ENCODE peak calls at places on chromosome 16, in nine cellular contexts. One of them, this sample, is unnamed.

GRCh38 chr16:17384473-17384872 is 86.3 kb downstream of the XYLT1 start:
- DNase-seq in endothelial cell of umbilical vein: no peak
- DNase-seq in colonic mucosa: no peak
- DNase-seq in foreskin fibroblast: no peak
- DNase-seq in natural killer cell: no peak
- DNase-seq in fibroblast of mammary gland: no peak
- DNase-seq in heart right ventricle: no peak
- DNase-seq in heart left ventricle: no peak
- DNase-seq in SK-N-SH: no peak
- DNase-seq in this sample: no peak

GRCh38 chr16:89958068-89958467 is 9.5 kb downstream of the DEF8 start:
- DNase-seq in endothelial cell of umbilical vein: peak
- DNase-seq in natural killer cell: no peak
- DNase-seq in heart right ventricle: peak
- DNase-seq in fibroblast of mammary gland: peak
- DNase-seq in foreskin fibroblast: no peak
- DNase-seq in colonic mucosa: no peak
- DNase-seq in heart left ventricle: peak
- DNase-seq in SK-N-SH: peak
- DNase-seq in this sample: no peak

GRCh38 chr16:85134076-85134793 is 22.0 kb upstream of the CIBAR2 start:
- DNase-seq in heart right ventricle: no peak
- DNase-seq in endothelial cell of umbilical vein: no peak
- DNase-seq in SK-N-SH: no peak
- DNase-seq in foreskin fibroblast: no peak
- DNase-seq in fibroblast of mammary gland: no peak
- DNase-seq in heart left ventricle: no peak
- DNase-seq in colonic mucosa: no peak
- DNase-seq in natural killer cell: no peak
- DNase-seq in this sample: no peak

GRCh38 chr16:180101-180920 is at the start of gene HBQ1:
- DNase-seq in foreskin fibroblast: no peak
- DNase-seq in natural killer cell: peak
- DNase-seq in heart right ventricle: peak
- DNase-seq in endothelial cell of umbilical vein: peak
- DNase-seq in fibroblast of mammary gland: no peak
- DNase-seq in colonic mucosa: no peak
- DNase-seq in heart left ventricle: no peak
- DNase-seq in SK-N-SH: peak
- DNase-seq in this sample: peak

GRCh38 chr16:81861503-81861902 is 82.4 kb downstream of the PLCG2 start:
- DNase-seq in fibroblast of mammary gland: no peak
- DNase-seq in natural killer cell: no peak
- DNase-seq in heart left ventricle: no peak
- DNase-seq in foreskin fibroblast: no peak
- DNase-seq in heart right ventricle: no peak
- DNase-seq in SK-N-SH: no peak
- DNase-seq in colonic mucosa: no peak
- DNase-seq in endothelial cell of umbilical vein: no peak
- DNase-seq in this sample: no peak

GRCh38 chr16:90018297-90019200 is 707 bp downstream of the DBNDD1 start:
- DNase-seq in endothelial cell of umbilical vein: peak
- DNase-seq in fibroblast of mammary gland: no peak
- DNase-seq in SK-N-SH: peak
- DNase-seq in colonic mucosa: no peak
- DNase-seq in natural killer cell: no peak
- DNase-seq in heart left ventricle: no peak
- DNase-seq in heart right ventricle: no peak
- DNase-seq in foreskin fibroblast: no peak
- DNase-seq in this sample: no peak

GRCh38 chr16:4664538-4665418 is 28.6 kb upstream of the NUDT16L1 start:
- DNase-seq in foreskin fibroblast: no peak
- DNase-seq in colonic mucosa: peak
- DNase-seq in fibroblast of mammary gland: peak
- DNase-seq in SK-N-SH: no peak
- DNase-seq in heart left ventricle: no peak
- DNase-seq in endothelial cell of umbilical vein: no peak
- DNase-seq in heart right ventricle: no peak
- DNase-seq in natural killer cell: peak
- DNase-seq in this sample: no peak

GRCh38 chr16:4053663-4054479 is 62.4 kb downstream of the ADCY9 start:
- DNase-seq in heart left ventricle: no peak
- DNase-seq in SK-N-SH: no peak
- DNase-seq in foreskin fibroblast: peak
- DNase-seq in natural killer cell: no peak
- DNase-seq in heart right ventricle: peak
- DNase-seq in endothelial cell of umbilical vein: peak
- DNase-seq in colonic mucosa: peak
- DNase-seq in fibroblast of mammary gland: peak
- DNase-seq in this sample: no peak

GRCh38 chr16:30902070-30902972 is 5.9 kb downstream of the CTF1 start:
- DNase-seq in heart left ventricle: peak
- DNase-seq in colonic mucosa: peak
- DNase-seq in heart right ventricle: peak
- DNase-seq in SK-N-SH: peak
- DNase-seq in endothelial cell of umbilical vein: peak
- DNase-seq in natural killer cell: peak
- DNase-seq in foreskin fibroblast: peak
- DNase-seq in fibroblast of mammary gland: peak
- DNase-seq in this sample: peak

GRCh38 chr16:55008836-55009510 is 78.3 kb downstream of the IRX5 start:
- DNase-seq in heart left ventricle: no peak
- DNase-seq in SK-N-SH: no peak
- DNase-seq in natural killer cell: no peak
- DNase-seq in foreskin fibroblast: no peak
- DNase-seq in heart right ventricle: no peak
- DNase-seq in fibroblast of mammary gland: no peak
- DNase-seq in colonic mucosa: no peak
- DNase-seq in endothelial cell of umbilical vein: no peak
- DNase-seq in this sample: no peak

GRCh38 chr16:11232852-11233726 is 22.9 kb downstream of the SOCS1 start:
- DNase-seq in heart right ventricle: peak
- DNase-seq in colonic mucosa: peak
- DNase-seq in endothelial cell of umbilical vein: no peak
- DNase-seq in foreskin fibroblast: no peak
- DNase-seq in fibroblast of mammary gland: no peak
- DNase-seq in SK-N-SH: no peak
- DNase-seq in natural killer cell: peak
- DNase-seq in heart left ventricle: peak
- DNase-seq in this sample: peak

GRCh38 chr16:48930951-48931553 is 321.1 kb upstream of the N4BP1 start:
- DNase-seq in heart right ventricle: no peak
- DNase-seq in fibroblast of mammary gland: no peak
- DNase-seq in heart left ventricle: no peak
- DNase-seq in colonic mucosa: no peak
- DNase-seq in natural killer cell: no peak
- DNase-seq in SK-N-SH: no peak
- DNase-seq in foreskin fibroblast: no peak
- DNase-seq in endothelial cell of umbilical vein: no peak
- DNase-seq in this sample: no peak

GRCh38 chr16:68707341-68708152 is 29.5 kb upstream of the CDH1 start:
- DNase-seq in foreskin fibroblast: no peak
- DNase-seq in colonic mucosa: peak
- DNase-seq in SK-N-SH: no peak
- DNase-seq in heart right ventricle: peak
- DNase-seq in heart left ventricle: no peak
- DNase-seq in endothelial cell of umbilical vein: no peak
- DNase-seq in natural killer cell: no peak
- DNase-seq in fibroblast of mammary gland: no peak
- DNase-seq in this sample: no peak

GRCh38 chr16:11627292-11627663 is 40.6 kb upstream of the LITAF start:
- DNase-seq in heart left ventricle: no peak
- DNase-seq in colonic mucosa: no peak
- DNase-seq in heart right ventricle: no peak
- DNase-seq in natural killer cell: no peak
- DNase-seq in endothelial cell of umbilical vein: no peak
- DNase-seq in SK-N-SH: no peak
- DNase-seq in foreskin fibroblast: no peak
- DNase-seq in fibroblast of mammary gland: no peak
- DNase-seq in this sample: no peak

DNA sequence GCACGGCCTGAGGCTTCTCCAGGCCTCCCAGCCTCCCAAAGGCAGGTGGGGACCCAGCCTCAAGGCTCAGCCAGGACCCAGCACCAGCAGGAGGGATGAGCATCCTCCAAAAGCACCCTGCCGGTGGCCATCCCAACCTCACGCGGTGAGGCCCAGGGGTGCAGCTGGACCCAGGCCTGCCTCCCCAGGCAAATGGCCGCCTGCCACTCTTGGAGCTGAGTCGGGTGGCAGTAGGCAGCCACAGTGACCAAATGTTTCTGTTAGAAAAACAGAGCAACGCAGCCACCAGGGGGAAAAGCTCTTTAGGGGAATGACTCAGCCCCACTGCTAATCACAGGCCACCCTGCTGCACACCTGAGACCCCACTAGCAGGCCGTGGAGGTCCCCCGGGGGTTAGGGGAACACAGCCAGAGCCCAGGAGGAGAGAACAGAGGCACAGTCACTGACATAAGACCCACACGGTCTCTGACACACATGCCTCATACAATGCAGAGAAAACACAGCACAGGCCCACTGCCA is 12.5 kb downstream of the BCAR1 start:
- DNase-seq in SK-N-SH: peak
- DNase-seq in natural killer cell: no peak
- DNase-seq in heart right ventricle: no peak
- DNase-seq in colonic mucosa: no peak
- DNase-seq in fibroblast of mammary gland: peak
- DNase-seq in heart left ventricle: no peak
- DNase-seq in foreskin fibroblast: no peak
- DNase-seq in endothelial cell of umbilical vein: no peak
- DNase-seq in this sample: no peak
- TF ChIP-seq CTCF in SK-N-SH: peak
- TF ChIP-seq CTCF in natural killer cell: no peak
- TF ChIP-seq CTCF in heart right ventricle: peak
- TF ChIP-seq CTCF in colonic mucosa: no peak
- TF ChIP-seq CTCF in fibroblast of mammary gland: no peak
- TF ChIP-seq CTCF in heart left ventricle: no peak
- TF ChIP-seq CTCF in foreskin fibroblast: peak
- TF ChIP-seq CTCF in endothelial cell of umbilical vein: peak
- TF ChIP-seq CTCF in this sample: no peak

DNA sequence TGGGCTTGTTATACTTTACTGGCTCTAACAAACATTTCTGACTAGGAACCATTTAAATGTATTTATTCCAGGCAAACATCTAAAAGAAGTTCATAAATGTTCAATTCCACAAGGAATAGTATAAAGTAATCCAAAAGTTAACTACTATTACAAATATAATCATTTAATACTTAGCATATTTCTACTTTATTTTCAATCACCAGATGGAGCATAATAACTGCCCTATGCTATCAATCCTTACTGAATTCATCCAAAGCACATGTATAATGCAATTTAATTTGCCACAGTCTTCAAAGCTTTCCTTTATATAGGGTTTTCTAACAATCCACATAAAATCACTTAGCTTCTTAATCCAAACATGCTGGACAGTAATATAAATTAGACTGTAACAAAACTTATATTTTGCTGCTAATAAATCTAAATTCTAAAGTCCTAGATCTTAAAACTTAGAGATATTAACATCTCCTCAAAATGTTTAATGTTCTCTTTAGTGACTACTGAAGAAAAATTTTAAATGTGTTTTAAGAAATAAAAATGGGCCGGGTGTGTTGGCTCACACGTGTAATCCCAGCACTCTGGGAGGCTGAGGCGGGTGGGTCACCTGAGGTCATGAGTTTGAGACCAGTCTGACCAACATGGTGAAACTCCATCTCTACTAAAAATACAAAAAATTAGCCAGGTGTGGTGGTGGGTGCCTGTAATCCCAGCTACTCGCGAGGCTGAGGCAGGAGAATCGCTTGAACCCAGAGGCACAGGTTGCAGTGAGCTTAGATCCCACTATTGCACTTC is 5.9 kb downstream of the MEIOB start:
- DNase-seq in fibroblast of mammary gland: no peak
- DNase-seq in heart left ventricle: no peak
- DNase-seq in colonic mucosa: no peak
- DNase-seq in heart right ventricle: no peak
- DNase-seq in foreskin fibroblast: no peak
- DNase-seq in SK-N-SH: no peak
- DNase-seq in endothelial cell of umbilical vein: no peak
- DNase-seq in natural killer cell: no peak
- DNase-seq in this sample: no peak
- TF ChIP-seq CTCF in fibroblast of mammary gland: no peak
- TF ChIP-seq CTCF in heart left ventricle: no peak
- TF ChIP-seq CTCF in colonic mucosa: no peak
- TF ChIP-seq CTCF in heart right ventricle: no peak
- TF ChIP-seq CTCF in foreskin fibroblast: no peak
- TF ChIP-seq CTCF in SK-N-SH: no peak
- TF ChIP-seq CTCF in endothelial cell of umbilical vein: no peak
- TF ChIP-seq CTCF in natural killer cell: no peak
- TF ChIP-seq CTCF in this sample: no peak

GRCh38 chr16:67699265-67699664 is 19.9 kb downstream of the GFOD2 start:
- DNase-seq in foreskin fibroblast: no peak
- DNase-seq in endothelial cell of umbilical vein: no peak
- DNase-seq in natural killer cell: no peak
- DNase-seq in colonic mucosa: no peak
- DNase-seq in heart right ventricle: no peak
- DNase-seq in heart left ventricle: no peak
- DNase-seq in SK-N-SH: no peak
- DNase-seq in fibroblast of mammary gland: no peak
- DNase-seq in this sample: no peak
- TF ChIP-seq CTCF in foreskin fibroblast: no peak
- TF ChIP-seq CTCF in endothelial cell of umbilical vein: no peak
- TF ChIP-seq CTCF in natural killer cell: no peak
- TF ChIP-seq CTCF in colonic mucosa: no peak
- TF ChIP-seq CTCF in heart right ventricle: no peak
- TF ChIP-seq CTCF in heart left ventricle: no peak
- TF ChIP-seq CTCF in SK-N-SH: no peak
- TF ChIP-seq CTCF in fibroblast of mammary gland: no peak
- TF ChIP-seq CTCF in this sample: no peak

GRCh38 chr16:22297871-22298733 is 893 bp downstream of the POLR3E start:
- DNase-seq in fibroblast of mammary gland: peak
- DNase-seq in SK-N-SH: peak
- DNase-seq in foreskin fibroblast: peak
- DNase-seq in colonic mucosa: peak
- DNase-seq in endothelial cell of umbilical vein: peak
- DNase-seq in natural killer cell: peak
- DNase-seq in heart right ventricle: peak
- DNase-seq in heart left ventricle: peak
- DNase-seq in this sample: peak

GRCh38 chr16:22299036-22299435 is 1.8 kb downstream of the POLR3E start:
- DNase-seq in heart right ventricle: no peak
- DNase-seq in fibroblast of mammary gland: no peak
- DNase-seq in natural killer cell: no peak
- DNase-seq in foreskin fibroblast: no peak
- DNase-seq in heart left ventricle: no peak
- DNase-seq in SK-N-SH: no peak
- DNase-seq in colonic mucosa: no peak
- DNase-seq in endothelial cell of umbilical vein: no peak
- DNase-seq in this sample: no peak

GRCh38 chr16:22300427-22301071 is 3.3 kb downstream of the POLR3E start:
- DNase-seq in endothelial cell of umbilical vein: peak
- DNase-seq in SK-N-SH: peak
- DNase-seq in foreskin fibroblast: peak
- DNase-seq in colonic mucosa: peak
- DNase-seq in heart left ventricle: peak
- DNase-seq in fibroblast of mammary gland: peak
- DNase-seq in heart right ventricle: peak
- DNase-seq in natural killer cell: no peak
- DNase-seq in this sample: no peak

GRCh38 chr16:22296225-22297113 is 740 bp upstream of the POLR3E start:
- DNase-seq in heart right ventricle: no peak
- DNase-seq in fibroblast of mammary gland: no peak
- DNase-seq in heart left ventricle: no peak
- DNase-seq in foreskin fibroblast: no peak
- DNase-seq in SK-N-SH: no peak
- DNase-seq in endothelial cell of umbilical vein: peak
- DNase-seq in colonic mucosa: no peak
- DNase-seq in natural killer cell: no peak
- DNase-seq in this sample: no peak

GRCh38 chr16:22297114-22297870 is at the start of gene POLR3E:
- DNase-seq in colonic mucosa: peak
- DNase-seq in natural killer cell: peak
- DNase-seq in SK-N-SH: peak
- DNase-seq in endothelial cell of umbilical vein: peak
- DNase-seq in fibroblast of mammary gland: peak
- DNase-seq in heart left ventricle: peak
- DNase-seq in foreskin fibroblast: peak
- DNase-seq in heart right ventricle: peak
- DNase-seq in this sample: peak
- TF ChIP-seq CTCF in colonic mucosa: peak
- TF ChIP-seq CTCF in natural killer cell: peak
- TF ChIP-seq CTCF in SK-N-SH: peak
- TF ChIP-seq CTCF in endothelial cell of umbilical vein: peak
- TF ChIP-seq CTCF in fibroblast of mammary gland: peak
- TF ChIP-seq CTCF in heart left ventricle: peak
- TF ChIP-seq CTCF in foreskin fibroblast: peak
- TF ChIP-seq CTCF in heart right ventricle: peak
- TF ChIP-seq CTCF in this sample: peak